ENCODE peak calls at places on chromosomes 3 and 15, in four cellular contexts. G is activated effector memory CD4-positive, alpha-beta T cell treated with anti-CD3 and anti-CD28 coated beads, Interleukin-2, amount 50 U/mL, for 16 hours; M is hepatocyte; D is CD4-positive, CD25-positive, alpha-beta regulatory T cell. X is an unnamed sample.
A peak's percentile ranks its signal among the peaks of the same experiment; 100 is the strongest.

GRCh38 chr3:196219194-196219969 is 3.0 kb downstream of the SLC51A start:
- DNase-seq in D (peak; percentile 78), M (peak; percentile 77), G (peak; percentile 83), X (peak; percentile 91)

GRCh38 chr15:50390549-50391264 is 33.5 kb upstream of the USP8 start:
- DNase-seq in M (no peak), D (no peak), G (no peak), X (no peak)

GRCh38 chr3:171044828-171045793 is 18.6 kb upstream of the SLC2A2 start:
- DNase-seq in M (peak; percentile 59), D (no peak), G (no peak), X (no peak)

GRCh38 chr15:75114327-75114726 is 87.4 kb upstream of the C15orf39 start:
- DNase-seq in M (no peak), G (no peak), D (no peak), X (no peak)

GRCh38 chr3:17013050-17013449 is 128.3 kb downstream of the PLCL2 start:
- DNase-seq in G (no peak), D (no peak), M (no peak), X (no peak)

GRCh38 chr15:101250331-101250730 is 1.5 kb downstream of the CHSY1 start:
- DNase-seq in M (no peak), G (no peak), D (no peak), X (no peak)

GRCh38 chr15:29821416-29822099 is 710 bp downstream of the TJP1 start:
- DNase-seq in M (peak; percentile 92), D (peak; percentile 25), G (no peak), X (no peak)

GRCh38 chr3:38264307-38264706 is 1.3 kb upstream of the SLC22A13 start:
- DNase-seq in D (no peak), M (no peak), G (no peak), X (no peak)

GRCh38 chr3:51717446-51717845 is 10.6 kb downstream of the GRM2 start:
- DNase-seq in G (no peak), M (peak; percentile 1), D (no peak), X (no peak)

GRCh38 chr3:170295586-170295985 is 61.9 kb upstream of the SKIL start:
- DNase-seq in G (no peak), M (no peak), D (no peak), X (no peak)

GRCh38 chr3:12138044-12138443 is 20.7 kb downstream of the TIMP4 start:
- DNase-seq in D (peak; percentile 16), M (no peak), G (no peak), X (no peak)

GRCh38 chr15:25718597-25718996 is 144.5 kb downstream of the ATP10A start:
- DNase-seq in D (no peak), G (no peak), M (no peak), X (peak; percentile 48)

GRCh38 chr15:77547801-77548607 is 84.7 kb downstream of the LINGO1 start:
- DNase-seq in D (peak; percentile 4), G (no peak), M (no peak), X (no peak)

GRCh38 chr3:163785693-163786092 is 1292.6 kb downstream of the SI start:
- DNase-seq in M (peak; percentile 36), D (no peak), G (no peak), X (no peak)

GRCh38 chr3:89180334-89180733 is 72.9 kb downstream of the EPHA3 start:
- DNase-seq in G (no peak), D (no peak), M (no peak), X (no peak)

GRCh38 chr3:17213102-17213501 is 328.3 kb downstream of the PLCL2 start:
- DNase-seq in G (no peak), M (no peak), D (no peak), X (no peak)

GRCh38 chr3:133506215-133506901 is 67.1 kb upstream of the CDV3 start:
- DNase-seq in G (no peak), M (no peak), D (peak; percentile 90), X (no peak)

GRCh38 chr15:38721549-38721948 is 156.9 kb upstream of the RASGRP1 start:
- DNase-seq in D (no peak), G (no peak), M (no peak), X (no peak)

GRCh38 chr15:87907676-87908446 is 348.7 kb downstream of the NTRK3 start:
- DNase-seq in G (no peak), M (no peak), D (no peak), X (peak; percentile 64)

GRCh38 chr3:194879991-194880939 is 194.6 kb downstream of the FAM43A start:
- DNase-seq in G (no peak), M (no peak), D (peak; percentile 6), X (peak; percentile 83)

GRCh38 chr3:126287536-126288181 is 69.5 kb downstream of the KLF15 start:
- DNase-seq in D (no peak), M (peak; percentile 80), G (no peak), X (peak; percentile 77)

GRCh38 chr3:12159227-12159601 is 502 bp upstream of the TIMP4 start:
- DNase-seq in D (no peak), M (peak; percentile 10), G (no peak), X (no peak)

GRCh38 chr3:186790261-186790981 is 7.0 kb downstream of the EIF4A2 start:
- DNase-seq in M (no peak), D (no peak), G (no peak), X (no peak)

GRCh38 chr3:143924522-143925381 is 46.9 kb upstream of the DIPK2A start:
- DNase-seq in G (no peak), M (no peak), D (no peak), X (no peak)

GRCh38 chr3:158847466-158847849 is 45.6 kb downstream of the MFSD1 start:
- DNase-seq in G (no peak), D (no peak), M (no peak), X (no peak)

GRCh38 chr3:87997298-87997697 is 61.5 kb downstream of the CGGBP1 start:
- DNase-seq in G (peak; percentile 77), D (peak; percentile 36), M (no peak), X (no peak)

GRCh38 chr3:141255864-141256263 is 24.2 kb downstream of the PXYLP1 start:
- DNase-seq in M (no peak), D (peak; percentile 78), G (no peak), X (no peak)

GRCh38 chr3:156678216-156678615 is 3.8 kb downstream of the TIPARP start:
- DNase-seq in G (no peak), M (no peak), D (no peak), X (no peak)

GRCh38 chr3:165406425-165406824 is 210.2 kb upstream of the SLITRK3 start:
- DNase-seq in D (no peak), M (no peak), G (no peak), X (no peak)

GRCh38 chr3:151903501-151903991 is 30.1 kb downstream of the SUCNR1 start:
- DNase-seq in M (peak; percentile 12), D (no peak), G (no peak), X (no peak)

GRCh38 chr3:161332792-161333191 is 38.5 kb downstream of the SPTSSB start:
- DNase-seq in D (no peak), M (no peak), G (no peak), X (no peak)

GRCh38 chr3:1421577-1421976 is 328.8 kb downstream of the CNTN6 start:
- DNase-seq in D (no peak), M (no peak), G (no peak), X (no peak)

GRCh38 chr15:89187911-89188514 is 33.4 kb downstream of the RLBP1 start:
- DNase-seq in M (no peak), G (no peak), D (no peak), X (no peak)

GRCh38 chr3:38738630-38739395 is 77.2 kb downstream of the SCN10A start:
- DNase-seq in D (peak; percentile 30), G (no peak), M (peak; percentile 62), X (no peak)

X was measured in spleen.